ENCODE peak calls at places on chromosomes 3 and 15, in six cellular contexts. R is stomach, U is ovary, S is tibial nerve, D is A549, B is sigmoid colon. Z is an unnamed sample.

GRCh38 chr3:160474416-160474838 is 24.8 kb upstream of the TRIM59 start:
- DNase-seq in D (no peak), U (no peak), S (no peak), R (no peak), B (no peak), Z (no peak)

GRCh38 chr3:13189639-13190375 is 116.6 kb upstream of the IQSEC1 start:
- DNase-seq in D (no peak), U (no peak), R (no peak), B (peak), S (no peak), Z (no peak)

GRCh38 chr3:170037463-170038433 is at the start of gene GPR160:
- DNase-seq in D (peak), B (no peak), U (peak), S (peak), R (peak), Z (peak)

GRCh38 chr3:137065381-137065780 is 107.6 kb downstream of the IL20RB start:
- DNase-seq in U (no peak), R (no peak), S (no peak), B (no peak), D (no peak), Z (no peak)

GRCh38 chr3:53109822-53110771 is 20.1 kb downstream of the RFT1 start:
- DNase-seq in D (peak), U (peak), B (peak), S (peak), R (peak), Z (peak)

GRCh38 chr3:78894787-78895186 is 873.0 kb downstream of the ROBO1 start:
- DNase-seq in B (no peak), U (no peak), S (no peak), R (no peak), D (no peak), Z (no peak)

GRCh38 chr3:134333522-134334181 is 40.6 kb downstream of the AMOTL2 start:
- DNase-seq in R (no peak), S (no peak), B (peak), U (no peak), D (no peak), Z (no peak)

GRCh38 chr3:52685705-52686691 is at the start of the genes GNL3 and PBRM1:
- DNase-seq in S (peak), U (peak), R (peak), B (peak), D (peak), Z (peak)

GRCh38 chr3:18382760-18383369 is 42.3 kb downstream of the SATB1 start:
- DNase-seq in D (no peak), U (no peak), S (no peak), R (no peak), B (no peak), Z (no peak)

GRCh38 chr3:71725279-71725991 is at the start of gene EIF4E3:
- DNase-seq in U (peak), R (peak), S (no peak), D (peak), B (peak), Z (no peak)

GRCh38 chr3:112811150-112811884 is 35.3 kb downstream of the CD200R1L start:
- DNase-seq in B (peak), U (peak), S (peak), D (no peak), R (no peak), Z (no peak)

GRCh38 chr3:111751961-111752360 is 107.1 kb upstream of the PHLDB2 start:
- DNase-seq in D (no peak), U (no peak), B (no peak), S (no peak), R (no peak), Z (no peak)

DNA sequence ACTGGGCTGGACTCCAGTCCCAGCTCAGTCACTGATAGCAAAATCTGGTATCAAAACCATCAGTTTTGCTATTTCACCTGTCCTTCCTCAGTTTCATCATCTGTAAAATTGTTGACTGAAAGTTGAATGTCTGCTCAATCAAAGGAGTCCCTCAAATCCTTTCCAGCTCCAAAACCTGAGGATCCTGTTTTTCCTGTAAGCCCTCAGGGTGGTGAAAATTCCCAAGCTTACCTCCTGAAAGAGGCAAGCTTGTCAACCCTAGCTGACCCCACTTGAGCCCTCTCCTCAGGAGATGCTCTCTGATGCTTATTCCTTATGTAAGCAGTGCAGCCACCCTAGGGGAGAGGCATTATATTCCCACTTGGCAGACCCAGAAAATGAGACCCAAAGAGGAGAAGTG is 82.6 kb downstream of the HMG20A start:
- DNase-seq in U (no peak), S (no peak), B (no peak), R (no peak), D (no peak), Z (no peak)
- TF ChIP-seq EP300 in U (no peak), S (no peak), B (no peak), R (no peak), D (no peak), Z (no peak)

DNA sequence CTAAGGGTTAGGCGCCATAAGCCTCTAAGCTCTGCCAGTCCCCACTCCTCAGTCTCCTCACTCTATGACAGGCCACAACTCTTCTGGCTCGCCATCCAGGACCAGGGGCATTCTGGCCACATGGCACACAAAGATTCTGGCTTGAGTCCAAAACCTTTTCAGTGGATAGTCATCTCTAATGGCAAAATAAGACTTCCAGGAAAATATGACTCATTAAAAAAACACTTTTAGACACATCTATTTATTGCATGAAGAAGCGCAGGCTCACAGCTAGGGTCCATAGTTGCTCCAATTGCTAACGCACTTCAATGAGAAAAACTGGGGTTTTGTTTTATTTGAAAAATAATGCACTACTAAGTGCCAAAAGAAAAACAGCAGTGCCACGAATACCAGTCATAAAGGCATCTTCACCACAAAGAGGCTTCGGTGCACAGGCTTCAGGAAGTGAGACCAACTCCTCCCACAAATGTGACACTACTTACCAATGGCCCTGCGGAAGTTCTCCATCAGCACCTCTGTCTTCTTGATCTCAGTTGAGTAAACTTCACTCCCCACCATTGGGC is 11.1 kb downstream of the RUVBL1 start:
- DNase-seq in R (no peak), U (no peak), D (no peak), B (no peak), S (no peak), Z (no peak)
- TF ChIP-seq CTCF in R (no peak), U (no peak), D (no peak), B (no peak), S (no peak), Z (no peak)

GRCh38 chr15:39404767-39405173 is 176.1 kb upstream of the THBS1 start:
- DNase-seq in U (no peak), B (no peak), R (no peak), S (no peak), D (no peak), Z (no peak)
- H3K27ac ChIP-seq in U (no peak), B (no peak), R (no peak), S (no peak), D (peak), Z (no peak)

DNA sequence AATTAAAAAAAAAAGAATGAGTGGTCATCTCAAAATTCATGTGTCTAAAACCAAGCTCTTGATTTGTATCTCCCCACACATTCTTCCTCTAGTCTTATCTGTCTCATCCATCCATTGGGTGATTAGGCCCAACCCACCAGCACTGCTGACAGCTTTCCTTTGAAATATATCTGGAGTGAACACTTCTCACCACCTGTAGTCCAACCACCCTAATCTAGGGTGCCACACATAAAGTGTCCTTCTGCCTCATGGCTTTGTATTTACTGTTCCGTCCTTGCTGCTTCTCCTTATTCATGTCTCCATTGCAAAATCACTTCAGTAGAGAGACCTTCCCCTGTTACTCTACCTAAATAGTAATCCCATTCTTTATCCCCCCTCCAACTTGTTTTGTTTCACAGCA is 82.4 kb upstream of the PTX3 start:
- DNase-seq in R (no peak), S (no peak), U (no peak), D (no peak), B (no peak), Z (no peak)
- TF ChIP-seq EP300 in R (no peak), S (no peak), U (no peak), D (no peak), B (no peak), Z (no peak)

GRCh38 chr15:76840830-76841460 is 64.2 kb downstream of the SCAPER start:
- DNase-seq in B (no peak), R (no peak), D (peak), U (no peak), S (no peak), Z (no peak)
- TF ChIP-seq CTCF in B (peak), R (peak), D (peak), U (no peak), S (peak), Z (no peak)

DNA sequence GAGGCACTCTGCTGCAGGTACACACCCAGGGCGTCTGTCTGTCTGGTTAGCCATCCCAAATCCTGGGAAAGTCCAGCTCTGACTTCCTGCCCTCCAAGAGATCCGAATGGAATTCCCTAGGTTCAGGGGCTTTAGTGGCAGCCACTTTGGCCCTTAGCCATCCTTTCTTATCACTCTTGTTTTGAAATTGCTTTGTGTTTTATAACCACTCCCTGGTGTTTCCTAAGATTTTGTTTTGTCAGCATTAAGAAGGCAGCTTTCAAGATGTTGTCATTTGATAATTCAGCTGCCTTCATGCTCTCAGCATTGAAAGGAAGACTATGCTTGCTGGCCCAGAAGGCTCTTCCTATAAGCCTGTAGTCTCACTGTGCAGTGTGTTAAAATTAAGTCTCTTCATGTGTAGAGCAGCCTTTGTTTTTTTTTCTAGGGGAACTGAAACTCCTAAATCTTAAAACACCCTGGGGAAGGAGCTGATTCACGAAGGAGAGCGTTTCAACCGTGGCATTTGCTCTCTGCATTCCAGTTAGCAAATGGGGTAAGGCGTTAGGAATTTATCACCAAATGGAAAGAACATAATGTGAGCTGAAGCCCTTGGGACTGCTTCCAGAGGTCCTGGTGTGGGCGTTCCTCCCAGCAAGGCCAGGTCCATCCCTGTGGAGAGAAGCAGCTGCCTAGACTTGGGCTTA is 14.2 kb upstream of the CLEC3B start:
- DNase-seq in B (peak), U (peak), R (peak), D (no peak), S (peak), Z (no peak)
- H3K27ac ChIP-seq in B (peak), U (peak), R (peak), D (no peak), S (peak), Z (peak)

GRCh38 chr3:46962427-46962826 is 14.1 kb downstream of the CCDC12 start:
- DNase-seq in D (no peak), S (no peak), R (no peak), B (no peak), U (no peak), Z (no peak)

GRCh38 chr3:46959169-46959515 is 17.4 kb downstream of the CCDC12 start:
- DNase-seq in U (no peak), D (no peak), S (no peak), B (no peak), R (no peak), Z (peak)

GRCh38 chr3:46960801-46961200 is 15.7 kb downstream of the CCDC12 start:
- DNase-seq in B (no peak), S (no peak), D (no peak), R (no peak), U (no peak), Z (no peak)

GRCh38 chr3:46958469-46959168 is 17.9 kb downstream of the CCDC12 start:
- DNase-seq in S (no peak), U (no peak), B (no peak), R (no peak), D (no peak), Z (no peak)

GRCh38 chr3:46960081-46960701 is 16.4 kb downstream of the CCDC12 start:
- DNase-seq in S (no peak), D (no peak), U (peak), R (no peak), B (no peak), Z (no peak)
- TF ChIP-seq EP300 in S (no peak), D (no peak), U (no peak), R (no peak), B (no peak), Z (no peak)

GRCh38 chr15:66601521-66601920 is 35.7 kb upstream of the LCTL start:
- DNase-seq in S (no peak), R (no peak), U (no peak), B (no peak), D (no peak), Z (no peak)

GRCh38 chr15:66600240-66600627 is 34.4 kb upstream of the LCTL start:
- DNase-seq in D (no peak), U (no peak), R (no peak), B (no peak), S (no peak), Z (no peak)

GRCh38 chr15:66595937-66596545 is 30.2 kb upstream of the LCTL start:
- DNase-seq in R (no peak), U (no peak), B (no peak), S (no peak), D (no peak), Z (no peak)

GRCh38 chr15:66598095-66598815 is 32.5 kb upstream of the LCTL start:
- DNase-seq in U (no peak), D (no peak), B (no peak), R (no peak), S (no peak), Z (no peak)

DNA sequence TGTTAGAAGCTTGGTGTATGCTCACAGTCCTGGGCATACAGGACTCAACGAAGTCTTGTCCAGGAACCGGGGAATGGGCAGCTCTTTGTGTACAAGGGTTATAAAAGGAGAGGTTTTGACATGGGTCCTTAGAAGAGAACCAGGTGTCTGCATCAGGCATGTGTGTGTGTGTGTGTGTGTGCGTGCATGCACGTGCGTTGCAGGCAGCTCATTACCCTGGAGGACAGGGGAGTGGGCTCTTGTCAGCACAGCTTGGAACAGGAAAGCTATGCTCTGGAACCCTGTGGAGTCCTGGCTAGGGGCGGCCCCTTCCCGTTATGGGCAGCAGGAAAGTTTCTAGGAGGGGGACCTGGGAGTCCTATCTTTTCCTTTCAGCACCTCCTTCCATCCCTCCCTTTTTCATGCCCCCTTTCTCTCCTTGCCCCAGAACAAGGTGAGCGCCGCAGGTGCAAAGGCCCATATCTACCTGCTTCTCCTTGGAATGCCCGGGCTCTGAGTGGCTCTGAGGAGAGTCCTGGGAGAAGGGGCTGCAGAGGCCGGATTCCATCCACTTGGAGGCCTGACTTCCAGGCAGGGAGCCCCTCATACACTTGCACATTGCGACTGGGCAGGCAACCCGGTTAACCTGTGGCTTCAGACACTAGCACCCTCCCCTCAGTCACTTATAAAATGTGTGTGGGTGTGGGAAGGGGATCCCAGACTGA is 33.9 kb upstream of the LCTL start:
- DNase-seq in S (no peak), U (no peak), B (no peak), R (no peak), D (no peak), Z (no peak)
- TF ChIP-seq CTCF in S (no peak), U (no peak), B (no peak), R (no peak), D (no peak), Z (no peak)

GRCh38 chr15:89106200-89106599 is 17.9 kb downstream of the ABHD2 start:
- DNase-seq in R (no peak), B (peak), U (no peak), S (no peak), D (no peak), Z (no peak)
- H3K27ac ChIP-seq in R (peak), B (peak), U (no peak), S (no peak), D (peak), Z (peak)

GRCh38 chr3:152100491-152101086 is 168.1 kb upstream of the MBNL1 start:
- DNase-seq in B (no peak), R (no peak), U (no peak), D (no peak), S (no peak), Z (no peak)
- TF ChIP-seq EP300 in B (no peak), R (no peak), U (no peak), D (no peak), S (no peak), Z (no peak)

Z was measured in upper lobe of left lung.